ENCODE peak calls at places on chromosomes 11 and 22, in four cellular contexts. One of them, this sample, is unnamed.

GRCh38 chr22:44901301-44901700 is 108.5 kb downstream of the PHF21B start:
- DNase-seq in COR-L47: no peak
- DNase-seq in NCI-H460: no peak
- DNase-seq in neuronal stem cell: no peak
- DNase-seq in this sample: no peak

GRCh38 chr11:111957663-111958415 is 20.7 kb downstream of the DIXDC1 start:
- DNase-seq in COR-L47: no peak
- DNase-seq in NCI-H460: no peak
- DNase-seq in neuronal stem cell: no peak
- DNase-seq in this sample: no peak

GRCh38 chr22:46054091-46054877 is 77.3 kb upstream of the WNT7B start:
- DNase-seq in COR-L47: peak
- DNase-seq in NCI-H460: no peak
- DNase-seq in neuronal stem cell: no peak
- DNase-seq in this sample: no peak

GRCh38 chr11:124670732-124671131 is 2.8 kb downstream of the SIAE start:
- DNase-seq in COR-L47: no peak
- DNase-seq in NCI-H460: no peak
- DNase-seq in neuronal stem cell: no peak
- DNase-seq in this sample: no peak

GRCh38 chr22:48306785-48307570 is 1520.7 kb downstream of the BRD1 start:
- DNase-seq in COR-L47: no peak
- DNase-seq in NCI-H460: no peak
- DNase-seq in neuronal stem cell: no peak
- DNase-seq in this sample: no peak

GRCh38 chr11:124612045-124612444 is 817 bp downstream of the PANX3 start:
- DNase-seq in COR-L47: no peak
- DNase-seq in NCI-H460: no peak
- DNase-seq in neuronal stem cell: no peak
- DNase-seq in this sample: no peak

GRCh38 chr11:66868726-66869291 is 11.9 kb downstream of the LRFN4 start:
- DNase-seq in COR-L47: no peak
- DNase-seq in NCI-H460: peak
- DNase-seq in neuronal stem cell: peak
- DNase-seq in this sample: peak

GRCh38 chr11:29448246-29448877 is 568.5 kb downstream of the KCNA4 start:
- DNase-seq in COR-L47: no peak
- DNase-seq in NCI-H460: no peak
- DNase-seq in neuronal stem cell: peak
- DNase-seq in this sample: no peak

GRCh38 chr11:36455658-36456111 is 54.4 kb downstream of the TRAF6 start:
- DNase-seq in COR-L47: no peak
- DNase-seq in NCI-H460: no peak
- DNase-seq in neuronal stem cell: peak
- DNase-seq in this sample: peak

GRCh38 chr11:110467556-110467955 is 37.8 kb downstream of the FDX1 start:
- DNase-seq in COR-L47: no peak
- DNase-seq in NCI-H460: no peak
- DNase-seq in neuronal stem cell: no peak
- DNase-seq in this sample: no peak

GRCh38 chr11:46127150-46127638 is 5.9 kb upstream of the PHF21A start:
- DNase-seq in COR-L47: peak
- DNase-seq in NCI-H460: peak
- DNase-seq in neuronal stem cell: no peak
- DNase-seq in this sample: no peak